ENCODE peak calls at places on chromosome 18, in five cellular contexts. Y is neuronal stem cell, H is IMR-90, E is H9, O is trophoblast cell. B is an unnamed sample. For H3K4me1, the result is how much of the 10 kb centered on the place peaks cover.

GRCh38 chr18:76621184-76621583 is 126.1 kb upstream of the ZNF516 start:
- DNase-seq in Y (no peak), H (peak), E (no peak), O (no peak), B (peak)

GRCh38 chr18:57429607-57430165 is 5.5 kb upstream of the ONECUT2 start:
- DNase-seq in Y (peak), H (no peak), E (no peak), O (no peak), B (peak)

GRCh38 chr18:21894619-21895367 is 154.2 kb downstream of the MIB1 start:
- DNase-seq in Y (no peak), H (peak), E (no peak), O (peak), B (no peak)

GRCh38 chr18:54260376-54261072 is 8.8 kb upstream of the POLI start:
- DNase-seq in Y (no peak), H (no peak), E (no peak), O (peak), B (no peak)

GRCh38 chr18:6798896-6799295 is 69.4 kb downstream of the ARHGAP28 start:
- DNase-seq in Y (no peak), H (no peak), E (no peak), O (no peak), B (no peak)

GRCh38 chr18:72261562-72261961 is 282.6 kb downstream of the CBLN2 start:
- DNase-seq in Y (no peak), H (no peak), E (no peak), O (no peak), B (no peak)

GRCh38 chr18:7084766-7085080 is 32.9 kb downstream of the LAMA1 start:
- DNase-seq in Y (no peak), H (peak), E (no peak), O (peak), B (no peak)

GRCh38 chr18:21534327-21534726 is 66.2 kb downstream of the ESCO1 start:
- DNase-seq in Y (no peak), H (peak), E (no peak), O (no peak), B (no peak)

GRCh38 chr18:51278045-51278649 is 80.7 kb upstream of the MEX3C start:
- DNase-seq in Y (peak), H (no peak), E (peak), O (peak), B (peak)

GRCh38 chr18:23247363-23247762 is 112.1 kb downstream of the CABLES1 start:
- DNase-seq in Y (no peak), H (no peak), E (no peak), O (no peak), B (no peak)
- H3K4me1 ChIP-seq in Y (under half), H (under half), E (under half), O (under half), B (under half)

DNA sequence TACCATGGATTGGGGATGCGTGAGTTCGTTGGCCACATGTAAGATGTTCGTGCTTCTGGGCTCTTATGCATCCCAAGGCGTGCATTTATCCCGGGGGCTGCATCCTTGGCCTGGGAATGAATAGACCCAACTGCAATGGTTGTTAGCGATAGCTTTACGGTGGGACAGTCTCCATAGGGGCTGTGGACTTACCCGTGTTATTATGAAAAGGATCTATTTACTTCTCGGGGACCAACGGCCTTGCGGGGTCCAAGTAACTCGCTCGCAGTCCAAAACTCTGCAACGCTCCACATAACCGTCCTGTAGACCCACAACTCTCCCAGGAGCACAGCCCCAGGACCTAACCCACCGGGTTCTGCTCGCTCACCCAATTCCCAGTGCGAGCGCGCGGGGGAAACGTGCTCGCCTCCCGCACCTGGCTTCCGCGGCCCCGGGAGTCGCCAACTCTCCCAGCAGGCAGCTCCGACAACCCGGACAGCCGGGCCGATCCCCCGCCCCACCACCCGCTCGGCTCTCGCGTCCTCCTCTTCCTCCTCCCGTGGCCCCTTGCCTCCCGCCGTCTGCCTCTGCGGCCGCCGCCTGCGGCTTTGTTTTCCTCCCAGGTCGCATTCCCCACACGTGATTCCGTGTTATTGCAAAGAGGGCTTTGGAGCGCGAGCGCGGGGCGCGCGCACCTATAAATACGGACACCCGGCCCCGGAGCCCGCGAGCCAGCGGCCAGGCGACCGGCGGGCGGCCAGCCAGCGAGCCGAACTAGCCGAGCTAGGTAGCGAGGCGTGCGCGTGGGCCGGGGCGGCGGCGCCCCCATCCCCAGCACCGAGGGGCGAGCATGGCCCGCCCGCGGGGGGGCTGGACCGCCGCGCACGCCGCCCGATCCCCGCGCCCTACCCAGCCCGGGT is at the start of gene CABLES1:
- DNase-seq in Y (peak), H (peak), E (peak), O (peak), B (peak)
- H4K8ac ChIP-seq in Y (no peak), H (peak), E (no peak), O (peak), B (peak)

DNA sequence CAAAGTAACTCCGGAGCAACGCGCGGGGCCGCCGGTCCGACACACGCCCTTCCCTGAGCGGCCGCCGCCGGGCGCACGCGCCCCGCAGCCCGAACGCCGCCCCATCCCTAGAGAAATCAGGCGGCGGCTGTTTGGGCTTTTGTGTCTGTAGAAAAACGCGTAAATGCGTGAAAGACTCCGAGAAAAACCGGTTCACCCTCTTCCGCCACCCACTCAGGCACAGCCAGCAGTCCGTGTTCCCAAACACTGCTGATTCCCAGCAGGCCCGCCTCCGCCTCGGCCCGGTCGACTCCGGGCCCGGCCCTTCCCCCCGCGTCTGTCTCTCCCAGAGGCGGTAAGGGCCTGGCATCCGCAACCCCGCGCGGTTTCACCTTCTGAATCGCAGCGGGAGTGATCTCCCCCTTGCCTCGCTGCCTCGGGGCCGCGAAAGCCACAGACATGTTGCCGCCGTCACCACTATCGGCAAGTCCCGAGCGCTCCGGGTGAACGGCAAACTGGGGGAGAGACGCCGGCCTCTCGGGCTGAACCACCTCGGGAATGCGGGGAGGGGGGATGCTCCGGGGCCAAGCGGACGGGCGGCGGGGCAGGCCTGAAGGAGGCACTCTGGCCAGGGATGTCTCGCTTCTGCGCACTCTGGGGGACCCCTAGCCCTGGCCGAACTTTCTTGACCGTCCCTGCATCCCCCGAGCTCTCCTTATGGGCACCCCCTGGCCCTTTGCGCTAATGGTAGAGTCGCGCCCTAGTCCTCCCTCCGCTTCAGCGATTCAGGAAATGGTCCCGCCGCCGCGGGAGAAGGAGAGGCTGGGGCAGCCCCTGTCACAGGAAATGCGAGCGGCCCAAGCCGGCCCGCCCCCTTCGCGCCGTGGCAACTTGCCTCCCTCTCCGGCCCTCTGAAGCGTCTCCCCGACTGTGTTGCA is at the start of gene SS18:
- DNase-seq in Y (peak), H (peak), E (peak), O (peak), B (peak)
- H3K18ac ChIP-seq in Y (peak), H (peak), E (peak), O (peak), B (peak)

DNA sequence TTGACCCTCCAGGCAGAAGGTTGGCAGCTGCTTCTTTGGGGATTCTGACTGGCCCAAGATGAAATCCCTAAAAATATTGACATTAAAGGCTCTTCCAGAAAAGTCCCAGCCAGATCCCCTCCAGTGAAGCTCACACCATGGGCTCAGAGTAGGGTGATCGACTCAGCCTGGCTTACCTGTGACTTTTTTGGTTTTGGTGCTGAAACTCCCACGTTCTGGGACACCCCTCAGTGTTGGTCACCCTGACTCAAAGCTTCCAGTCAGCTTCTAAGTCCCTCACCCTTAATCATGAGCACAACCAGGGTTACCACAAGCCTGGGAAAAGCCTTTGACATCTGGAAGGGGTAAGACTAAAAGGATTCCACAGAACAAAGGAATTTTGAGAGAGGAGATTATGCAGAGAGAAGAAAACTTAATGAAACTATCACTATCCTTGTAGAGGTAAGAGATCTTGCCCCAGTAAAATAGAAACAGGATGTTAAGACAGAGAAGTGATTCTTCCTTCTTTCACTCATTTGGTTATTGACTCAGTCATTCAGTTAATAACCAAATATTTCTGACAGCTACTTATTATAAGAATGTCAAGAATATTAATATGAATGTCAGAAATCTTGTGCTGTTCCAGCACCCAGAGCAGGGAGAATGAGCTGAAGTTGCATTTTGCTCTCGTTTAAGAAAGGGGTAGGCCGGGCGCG is 66.8 kb upstream of the SEC11C start:
- DNase-seq in Y (no peak), H (no peak), E (no peak), O (no peak), B (no peak)
- H3K4me1 ChIP-seq in Y (under half), H (under half), E (under half), O (under half), B (under half)

GRCh38 chr18:2968559-2968958 is 44.4 kb downstream of the LPIN2 start:
- DNase-seq in Y (no peak), H (no peak), E (no peak), O (no peak), B (no peak)

GRCh38 chr18:2969695-2970094 is 43.2 kb downstream of the LPIN2 start:
- DNase-seq in Y (no peak), H (no peak), E (no peak), O (no peak), B (no peak)

GRCh38 chr18:2970762-2971659 is 41.9 kb downstream of the LPIN2 start:
- DNase-seq in Y (no peak), H (peak), E (no peak), O (no peak), B (no peak)

GRCh38 chr18:2971741-2972552 is 41.0 kb downstream of the LPIN2 start:
- DNase-seq in Y (no peak), H (no peak), E (no peak), O (no peak), B (no peak)

DNA sequence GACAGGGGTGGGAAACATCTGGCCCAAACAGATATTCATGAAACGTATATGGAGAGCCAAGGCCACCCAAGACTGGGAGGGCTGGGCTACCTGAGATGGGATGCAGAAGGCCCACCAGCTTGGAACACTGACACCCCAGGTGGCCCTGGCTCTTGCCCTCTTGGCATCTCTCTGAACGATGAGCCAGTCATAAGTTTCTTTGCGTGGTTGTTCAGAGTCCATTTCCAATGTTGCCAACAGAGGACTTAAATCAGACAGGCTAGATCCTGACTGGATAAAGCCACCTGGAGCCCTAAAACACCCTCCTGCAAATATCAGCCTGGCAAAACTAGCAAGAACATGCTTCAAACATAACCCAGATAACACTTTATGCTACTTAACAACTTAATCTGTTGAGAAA is 42.6 kb downstream of the LPIN2 start:
- DNase-seq in Y (no peak), H (no peak), E (no peak), O (no peak), B (no peak)
- H4K8ac ChIP-seq in Y (no peak), H (no peak), E (no peak), O (no peak), B (no peak)

GRCh38 chr18:12883684-12884520 is at the start of gene PTPN2:
- DNase-seq in Y (peak), H (peak), E (peak), O (peak), B (peak)
- H3K18ac ChIP-seq in Y (peak), H (peak), E (peak), O (peak), B (peak)

DNA sequence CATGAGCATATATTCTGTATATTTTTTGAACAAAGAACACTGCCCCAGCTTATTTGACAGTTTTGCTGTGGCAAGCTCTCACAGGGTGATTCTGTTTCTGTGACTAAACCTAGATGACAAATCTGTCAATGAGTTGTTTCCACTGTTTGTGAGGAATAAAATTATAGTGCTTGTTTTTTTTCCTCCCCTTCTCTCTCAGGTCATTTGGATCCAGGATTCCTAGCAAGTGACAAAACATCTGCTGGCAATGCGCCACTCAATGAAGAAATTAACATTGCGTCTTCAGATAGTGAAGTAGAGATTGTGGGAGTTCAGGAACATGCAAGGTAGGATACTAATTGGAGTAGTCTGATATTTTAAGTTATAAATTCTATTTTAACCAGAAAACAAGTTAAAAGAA is 149.3 kb downstream of the HAUS1 start:
- DNase-seq in Y (no peak), H (peak), E (no peak), O (peak), B (no peak)
- H3K4me1 ChIP-seq in Y (under half), H (under half), E (under half), O (under half), B (under half)

GRCh38 chr18:55862693-55863485 is 274.9 kb upstream of the TCF4 start:
- DNase-seq in Y (no peak), H (no peak), E (no peak), O (no peak), B (peak)
- H4K8ac ChIP-seq in Y (no peak), H (no peak), E (no peak), O (no peak), B (no peak)